ENCODE peak calls at places on chromosomes 1 and 21, in eight cellular contexts. One of them, this sample, is unnamed. For H3K79me2, the result is how much of the 10 kb centered on the place peaks cover.

GRCh38 chr1:237556911-237557310 is 333.8 kb downstream of the ZP4 start:
- DNase-seq in GM23338: no peak
- DNase-seq in neural progenitor cell: no peak
- DNase-seq in fibroblast of lung: no peak
- DNase-seq in HepG2: no peak
- DNase-seq in DND-41: no peak
- DNase-seq in mammary epithelial cell: no peak
- DNase-seq in GM23248: no peak
- DNase-seq in this sample: no peak

GRCh38 chr1:78441921-78442320 is 48.9 kb upstream of the PTGFR start:
- DNase-seq in GM23338: no peak
- DNase-seq in neural progenitor cell: no peak
- DNase-seq in fibroblast of lung: no peak
- DNase-seq in HepG2: no peak
- DNase-seq in DND-41: no peak
- DNase-seq in mammary epithelial cell: peak
- DNase-seq in GM23248: peak
- DNase-seq in this sample: no peak

GRCh38 chr1:16978589-16979474 is 1.6 kb downstream of the MFAP2 start:
- DNase-seq in GM23338: no peak
- DNase-seq in neural progenitor cell: peak
- DNase-seq in fibroblast of lung: peak
- DNase-seq in HepG2: no peak
- DNase-seq in DND-41: no peak
- DNase-seq in mammary epithelial cell: no peak
- DNase-seq in GM23248: peak
- DNase-seq in this sample: no peak

GRCh38 chr1:164664127-164664526 is 105.1 kb downstream of the PBX1 start:
- DNase-seq in GM23338: no peak
- DNase-seq in neural progenitor cell: no peak
- DNase-seq in fibroblast of lung: no peak
- DNase-seq in HepG2: no peak
- DNase-seq in DND-41: no peak
- DNase-seq in mammary epithelial cell: no peak
- DNase-seq in GM23248: no peak
- DNase-seq in this sample: no peak

GRCh38 chr1:119674110-119674509 is 26.0 kb upstream of the ZNF697 start:
- DNase-seq in GM23338: peak
- DNase-seq in neural progenitor cell: peak
- DNase-seq in fibroblast of lung: no peak
- DNase-seq in HepG2: peak
- DNase-seq in DND-41: no peak
- DNase-seq in mammary epithelial cell: peak
- DNase-seq in GM23248: peak
- DNase-seq in this sample: peak

GRCh38 chr1:101065575-101065974 is 40.0 kb upstream of the DPH5 start:
- DNase-seq in GM23338: no peak
- DNase-seq in neural progenitor cell: no peak
- DNase-seq in fibroblast of lung: no peak
- DNase-seq in HepG2: no peak
- DNase-seq in DND-41: no peak
- DNase-seq in mammary epithelial cell: no peak
- DNase-seq in GM23248: no peak
- DNase-seq in this sample: no peak

GRCh38 chr1:98940680-98941079 is 64.0 kb downstream of the PLPPR5 start:
- DNase-seq in GM23338: no peak
- DNase-seq in neural progenitor cell: no peak
- DNase-seq in fibroblast of lung: peak
- DNase-seq in HepG2: no peak
- DNase-seq in DND-41: no peak
- DNase-seq in mammary epithelial cell: peak
- DNase-seq in GM23248: peak
- DNase-seq in this sample: peak

GRCh38 chr1:170221495-170221894 is 75.7 kb downstream of the NTMT2 start:
- DNase-seq in GM23338: no peak
- DNase-seq in neural progenitor cell: no peak
- DNase-seq in fibroblast of lung: no peak
- DNase-seq in HepG2: no peak
- DNase-seq in DND-41: no peak
- DNase-seq in mammary epithelial cell: no peak
- DNase-seq in GM23248: no peak
- DNase-seq in this sample: no peak

GRCh38 chr1:31372961-31373896 is at the start of gene FABP3:
- DNase-seq in GM23338: peak
- DNase-seq in neural progenitor cell: peak
- DNase-seq in fibroblast of lung: peak
- DNase-seq in HepG2: peak
- DNase-seq in DND-41: peak
- DNase-seq in mammary epithelial cell: no peak
- DNase-seq in GM23248: peak
- DNase-seq in this sample: peak

GRCh38 chr1:156927215-156928042 is 7.0 kb downstream of the LRRC71 start:
- DNase-seq in GM23338: peak
- DNase-seq in neural progenitor cell: peak
- DNase-seq in fibroblast of lung: peak
- DNase-seq in HepG2: peak
- DNase-seq in DND-41: peak
- DNase-seq in mammary epithelial cell: peak
- DNase-seq in GM23248: peak
- DNase-seq in this sample: peak

GRCh38 chr1:160069460-160070231 is at the start of gene KCNJ10:
- DNase-seq in GM23338: no peak
- DNase-seq in neural progenitor cell: no peak
- DNase-seq in fibroblast of lung: no peak
- DNase-seq in HepG2: no peak
- DNase-seq in DND-41: no peak
- DNase-seq in mammary epithelial cell: no peak
- DNase-seq in GM23248: peak
- DNase-seq in this sample: no peak

GRCh38 chr21:30434033-30434631 is 4.1 kb downstream of the KRTAP13-4 start:
- DNase-seq in GM23338: peak
- DNase-seq in neural progenitor cell: peak
- DNase-seq in fibroblast of lung: peak
- DNase-seq in HepG2: no peak
- DNase-seq in DND-41: peak
- DNase-seq in mammary epithelial cell: peak
- DNase-seq in GM23248: peak
- DNase-seq in this sample: peak

GRCh38 chr21:38847556-38847955 is 41.8 kb downstream of the ETS2 start:
- DNase-seq in GM23338: no peak
- DNase-seq in neural progenitor cell: no peak
- DNase-seq in fibroblast of lung: peak
- DNase-seq in HepG2: no peak
- DNase-seq in DND-41: no peak
- DNase-seq in mammary epithelial cell: no peak
- DNase-seq in GM23248: no peak
- DNase-seq in this sample: peak

GRCh38 chr1:211938473-211939080 is 96.8 kb downstream of the INTS7 start:
- DNase-seq in GM23338: no peak
- DNase-seq in neural progenitor cell: no peak
- DNase-seq in fibroblast of lung: no peak
- DNase-seq in HepG2: no peak
- DNase-seq in DND-41: no peak
- DNase-seq in mammary epithelial cell: no peak
- DNase-seq in GM23248: no peak
- DNase-seq in this sample: no peak

GRCh38 chr1:14887044-14887443 is 266.5 kb upstream of the TMEM51 start:
- DNase-seq in GM23338: no peak
- DNase-seq in neural progenitor cell: no peak
- DNase-seq in fibroblast of lung: no peak
- DNase-seq in HepG2: no peak
- DNase-seq in DND-41: no peak
- DNase-seq in mammary epithelial cell: no peak
- DNase-seq in GM23248: no peak
- DNase-seq in this sample: no peak

GRCh38 chr1:8463144-8463927 is 145.4 kb downstream of the SLC45A1 start:
- DNase-seq in GM23338: no peak
- DNase-seq in neural progenitor cell: no peak
- DNase-seq in fibroblast of lung: peak
- DNase-seq in HepG2: peak
- DNase-seq in DND-41: peak
- DNase-seq in mammary epithelial cell: no peak
- DNase-seq in GM23248: peak
- DNase-seq in this sample: peak

GRCh38 chr1:5484451-5485165 is 507.6 kb downstream of the NPHP4 start:
- DNase-seq in GM23338: no peak
- DNase-seq in neural progenitor cell: no peak
- DNase-seq in fibroblast of lung: no peak
- DNase-seq in HepG2: no peak
- DNase-seq in DND-41: no peak
- DNase-seq in mammary epithelial cell: no peak
- DNase-seq in GM23248: no peak
- DNase-seq in this sample: no peak

GRCh38 chr1:83583351-83584014 is 415.4 kb downstream of the TTLL7 start:
- DNase-seq in GM23338: no peak
- DNase-seq in neural progenitor cell: peak
- DNase-seq in fibroblast of lung: peak
- DNase-seq in HepG2: no peak
- DNase-seq in DND-41: no peak
- DNase-seq in mammary epithelial cell: no peak
- DNase-seq in GM23248: peak
- DNase-seq in this sample: peak

GRCh38 chr1:28199328-28200233 is 23.1 kb upstream of the PTAFR start:
- DNase-seq in GM23338: no peak
- DNase-seq in neural progenitor cell: no peak
- DNase-seq in fibroblast of lung: no peak
- DNase-seq in HepG2: no peak
- DNase-seq in DND-41: no peak
- DNase-seq in mammary epithelial cell: no peak
- DNase-seq in GM23248: no peak
- DNase-seq in this sample: no peak

GRCh38 chr1:156089704-156090103 is 7.4 kb upstream of the MEX3A start:
- DNase-seq in GM23338: no peak
- DNase-seq in neural progenitor cell: no peak
- DNase-seq in fibroblast of lung: no peak
- DNase-seq in HepG2: no peak
- DNase-seq in DND-41: no peak
- DNase-seq in mammary epithelial cell: no peak
- DNase-seq in GM23248: no peak
- DNase-seq in this sample: no peak

DNA sequence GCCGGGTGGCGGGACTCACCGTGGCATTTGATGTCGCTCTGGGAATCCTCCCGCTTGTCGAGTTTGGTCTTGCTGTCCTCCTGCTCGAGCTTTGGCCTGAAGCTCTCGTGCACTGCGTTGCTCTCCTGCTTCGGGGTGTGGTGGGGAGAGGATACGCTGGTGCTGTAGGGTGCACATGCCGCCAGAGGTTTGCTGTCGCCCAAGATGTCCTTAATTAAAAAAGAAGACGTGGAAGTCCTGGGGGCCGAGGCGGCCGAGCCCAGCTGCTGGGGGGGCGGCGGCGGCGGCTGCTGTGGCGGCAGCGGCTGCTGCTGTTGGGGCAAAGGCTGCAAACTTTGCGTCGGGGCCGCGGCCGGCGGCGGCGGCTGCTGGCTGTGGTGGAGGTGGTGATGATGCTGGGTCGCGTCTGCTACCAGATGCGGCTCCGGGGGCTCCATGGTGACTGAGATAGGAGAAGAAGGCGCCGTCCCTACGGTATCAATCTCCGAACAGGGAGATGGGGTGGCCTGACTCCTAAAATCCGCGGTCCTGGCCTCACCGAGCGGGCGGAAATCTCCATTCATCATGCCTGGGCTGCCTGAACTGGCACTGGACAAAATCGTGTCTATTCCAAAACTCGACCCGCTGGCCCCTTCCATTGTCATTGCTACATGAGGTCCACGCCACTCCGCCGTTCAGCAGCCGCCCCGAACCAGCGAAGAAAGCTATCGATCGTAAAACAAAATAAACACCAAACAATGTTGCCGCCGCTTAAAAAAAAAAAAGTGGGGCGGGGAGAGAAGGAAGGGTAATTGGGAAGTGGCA is at the start of gene BARHL2:
- DNase-seq in GM23338: peak
- DNase-seq in neural progenitor cell: peak
- DNase-seq in fibroblast of lung: no peak
- DNase-seq in HepG2: no peak
- DNase-seq in DND-41: no peak
- DNase-seq in mammary epithelial cell: no peak
- DNase-seq in GM23248: no peak
- DNase-seq in this sample: no peak
- TF ChIP-seq EZH2 in GM23338: peak
- TF ChIP-seq EZH2 in neural progenitor cell: peak
- TF ChIP-seq EZH2 in fibroblast of lung: peak
- TF ChIP-seq EZH2 in HepG2: no peak
- TF ChIP-seq EZH2 in DND-41: no peak
- TF ChIP-seq EZH2 in mammary epithelial cell: peak
- TF ChIP-seq EZH2 in GM23248: peak
- TF ChIP-seq EZH2 in this sample: no peak

DNA sequence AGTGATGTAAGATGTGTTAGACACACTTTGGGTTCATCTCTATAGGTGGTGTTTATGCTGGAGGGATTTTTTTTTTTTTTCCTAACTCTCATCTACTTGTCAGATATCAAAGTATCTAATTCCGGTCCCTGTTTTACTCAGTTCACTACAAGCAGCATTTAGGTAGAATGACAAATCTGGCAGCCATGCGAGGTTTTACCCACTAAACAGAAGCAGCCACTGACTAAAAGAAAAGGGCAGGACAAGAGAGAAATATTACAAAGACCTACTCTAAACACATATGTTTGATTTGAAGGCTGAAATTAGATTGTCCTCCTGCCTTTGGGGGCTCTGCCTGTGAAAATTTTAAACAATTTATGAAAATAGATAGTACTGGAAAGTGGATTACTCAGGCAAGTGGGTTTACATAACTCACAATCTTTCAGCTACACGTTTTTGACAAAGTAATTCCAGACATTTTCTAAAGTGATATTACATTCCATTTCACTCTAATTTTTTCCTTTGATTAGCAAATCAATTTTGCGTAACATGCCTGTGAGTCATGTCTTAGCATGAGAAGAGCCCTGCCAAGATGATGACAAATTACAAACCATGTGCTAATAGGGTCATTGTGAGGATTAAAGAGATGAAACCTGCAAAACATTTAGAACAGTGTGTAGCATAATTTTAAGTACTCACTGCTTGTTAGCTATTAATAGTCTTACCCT is 172.6 kb downstream of the PLA2G4A start:
- DNase-seq in GM23338: no peak
- DNase-seq in neural progenitor cell: no peak
- DNase-seq in fibroblast of lung: peak
- DNase-seq in HepG2: no peak
- DNase-seq in DND-41: no peak
- DNase-seq in mammary epithelial cell: peak
- DNase-seq in GM23248: peak
- DNase-seq in this sample: peak
- H3K79me2 ChIP-seq in GM23338: under half
- H3K79me2 ChIP-seq in neural progenitor cell: under half
- H3K79me2 ChIP-seq in fibroblast of lung: under half
- H3K79me2 ChIP-seq in HepG2: under half
- H3K79me2 ChIP-seq in DND-41: under half
- H3K79me2 ChIP-seq in mammary epithelial cell: under half
- H3K79me2 ChIP-seq in GM23248: under half
- H3K79me2 ChIP-seq in this sample: under half

GRCh38 chr1:197913495-197914276 is 3.5 kb upstream of the LHX9 start:
- DNase-seq in GM23338: peak
- DNase-seq in neural progenitor cell: peak
- DNase-seq in fibroblast of lung: no peak
- DNase-seq in HepG2: no peak
- DNase-seq in DND-41: no peak
- DNase-seq in mammary epithelial cell: no peak
- DNase-seq in GM23248: no peak
- DNase-seq in this sample: no peak
- TF ChIP-seq EZH2 in GM23338: peak
- TF ChIP-seq EZH2 in neural progenitor cell: peak
- TF ChIP-seq EZH2 in fibroblast of lung: peak
- TF ChIP-seq EZH2 in HepG2: no peak
- TF ChIP-seq EZH2 in DND-41: no peak
- TF ChIP-seq EZH2 in mammary epithelial cell: peak
- TF ChIP-seq EZH2 in GM23248: peak
- TF ChIP-seq EZH2 in this sample: no peak

GRCh38 chr1:2633936-2634491 is 1.2 kb upstream of the MMEL1 start:
- DNase-seq in GM23338: no peak
- DNase-seq in neural progenitor cell: no peak
- DNase-seq in fibroblast of lung: no peak
- DNase-seq in HepG2: no peak
- DNase-seq in DND-41: no peak
- DNase-seq in mammary epithelial cell: no peak
- DNase-seq in GM23248: no peak
- DNase-seq in this sample: no peak
- H3K79me2 ChIP-seq in GM23338: under half
- H3K79me2 ChIP-seq in neural progenitor cell: under half
- H3K79me2 ChIP-seq in fibroblast of lung: under half
- H3K79me2 ChIP-seq in HepG2: under half
- H3K79me2 ChIP-seq in DND-41: under half
- H3K79me2 ChIP-seq in mammary epithelial cell: under half
- H3K79me2 ChIP-seq in GM23248: under half
- H3K79me2 ChIP-seq in this sample: under half